ENCODE peak calls at places on chromosomes 4 and X, in ten cellular contexts. N, O, P, J, L, Z, W, V, H and G are unnamed samples.

GRCh38 chr4:117560329-117560728 is 474.0 kb upstream of the NDST3 start:
- DNase-seq in W (no peak), H (no peak), O (peak; percentile 17), V (no peak), P (peak; percentile 54), Z (no peak), L (no peak), N (no peak), J (no peak), G (no peak)

GRCh38 chrX:141468940-141469339 is 115.6 kb downstream of the SPANXA1 start:
- DNase-seq in N (no peak), H (no peak), L (no peak), J (no peak), O (peak; percentile 7), W (no peak), Z (no peak), P (peak; percentile 22), V (no peak), G (no peak)

GRCh38 chrX:18946157-18946556 is 37.8 kb downstream of the PHKA2 start:
- DNase-seq in N (no peak), J (no peak), L (no peak), H (no peak), W (no peak), P (no peak), Z (no peak), O (no peak), V (no peak), G (peak; percentile 23)

GRCh38 chr4:165355900-165356300 is 22.9 kb upstream of the CPE start:
- DNase-seq in Z (peak; percentile 52), L (no peak), W (no peak), O (no peak), N (no peak), V (peak; percentile 5), P (peak; percentile 70), J (no peak), H (no peak), G (no peak)

GRCh38 chrX:23901805-23902204 is 5.9 kb downstream of the APOO start:
- DNase-seq in L (no peak), V (no peak), N (peak; percentile 46), W (peak; percentile 25), Z (peak; percentile 37), O (peak; percentile 43), P (peak; percentile 89), H (no peak), J (peak; percentile 4), G (peak; percentile 59)

GRCh38 chrX:86369847-86370630 is 221.8 kb downstream of the DACH2 start:
- DNase-seq in Z (no peak), J (no peak), O (no peak), W (no peak), H (no peak), L (no peak), N (no peak), P (peak; percentile 0), V (no peak), G (no peak)

GRCh38 chr4:170087163-170087700 is 2.5 kb downstream of the AADAT start:
- DNase-seq in J (no peak), Z (no peak), H (no peak), O (peak; percentile 31), L (no peak), N (no peak), P (peak; percentile 29), W (no peak), V (no peak), G (no peak)

GRCh38 chrX:118347131-118347530 is 1.2 kb downstream of the WDR44 start:
- DNase-seq in N (peak; percentile 3), H (no peak), V (no peak), W (no peak), L (no peak), Z (no peak), P (peak; percentile 67), O (no peak), J (no peak), G (peak; percentile 30)

GRCh38 chr4:182143822-182144620 is 99.2 kb upstream of the TENM3 start:
- DNase-seq in P (peak; percentile 88), H (no peak), Z (peak; percentile 43), N (no peak), V (peak; percentile 12), W (no peak), J (no peak), L (no peak), O (peak; percentile 78), G (peak; percentile 72)

GRCh38 chr4:75919914-75920313 is 17.7 kb upstream of the PPEF2 start:
- DNase-seq in Z (no peak), H (no peak), N (no peak), P (peak; percentile 41), V (no peak), J (no peak), W (no peak), L (no peak), O (no peak), G (peak; percentile 15)

GRCh38 chrX:111123125-111123524 is 27.1 kb downstream of the PAK3 start:
- DNase-seq in P (no peak), J (no peak), N (no peak), W (no peak), H (no peak), V (no peak), L (no peak), O (no peak), Z (no peak), G (no peak)

GRCh38 chrX:12971282-12972003 is 3.5 kb upstream of the TMSB4X start:
- DNase-seq in O (no peak), H (no peak), N (peak; percentile 22), W (no peak), Z (peak; percentile 27), J (no peak), P (no peak), L (no peak), V (peak; percentile 21), G (no peak)

GRCh38 chr4:83112678-83113428 is 1.7 kb downstream of the PLAC8 start:
- DNase-seq in W (no peak), J (no peak), P (peak; percentile 48), H (no peak), Z (no peak), O (no peak), L (no peak), N (peak; percentile 34), V (no peak), G (peak; percentile 97)

GRCh38 chrX:55159556-55159955 is 60.6 kb upstream of the PAGE5 start:
- DNase-seq in Z (no peak), P (no peak), O (no peak), L (no peak), N (no peak), W (no peak), J (no peak), V (no peak), H (no peak), G (peak; percentile 14)

GRCh38 chrX:111759676-111760075 is 78.7 kb downstream of the ALG13 start:
- DNase-seq in J (no peak), O (no peak), L (no peak), Z (no peak), W (no peak), H (no peak), N (no peak), P (no peak), V (peak; percentile 31), G (no peak)

GRCh38 chrX:150731795-150732194 is 38.6 kb downstream of the MTMR1 start:
- DNase-seq in V (no peak), J (no peak), O (peak; percentile 78), W (no peak), Z (no peak), P (peak; percentile 73), N (no peak), H (peak; percentile 33), L (no peak), G (no peak)

GRCh38 chr4:15436515-15436914 is 8.7 kb downstream of the C1QTNF7 start:
- DNase-seq in J (no peak), Z (peak; percentile 22), H (no peak), W (no peak), O (no peak), V (no peak), N (no peak), L (peak; percentile 74), P (peak; percentile 82), G (no peak)

GRCh38 chr4:174210952-174211490 is 72.4 kb downstream of the FBXO8 start:
- DNase-seq in N (no peak), H (no peak), Z (no peak), P (no peak), O (no peak), L (no peak), J (no peak), V (no peak), W (no peak), G (no peak)

GRCh38 chr4:140672366-140672765 is 83.8 kb downstream of the TBC1D9 start:
- DNase-seq in H (no peak), W (no peak), O (no peak), V (no peak), P (no peak), N (no peak), L (peak; percentile 24), Z (no peak), J (no peak), G (no peak)

GRCh38 chr4:75698162-75698962 is 25.2 kb upstream of the G3BP2 start:
- DNase-seq in O (no peak), V (no peak), N (no peak), Z (no peak), H (no peak), J (no peak), L (no peak), P (no peak), W (peak; percentile 65), G (peak; percentile 16)

GRCh38 chr4:30903493-30903892 is 183.3 kb downstream of the PCDH7 start:
- DNase-seq in V (no peak), O (peak; percentile 13), W (no peak), N (no peak), P (peak; percentile 50), J (no peak), Z (no peak), L (no peak), H (no peak), G (peak; percentile 17)

GRCh38 chr4:8919651-8920288 is 48.1 kb upstream of the HMX1 start:
- DNase-seq in W (no peak), L (peak; percentile 55), J (no peak), P (no peak), Z (no peak), V (no peak), N (no peak), O (no peak), H (no peak), G (no peak)

GRCh38 chrX:143081231-143081630 is 55.5 kb downstream of the SPANXN4 start:
- DNase-seq in L (no peak), H (no peak), N (no peak), P (no peak), O (no peak), Z (no peak), W (no peak), J (no peak), V (no peak), G (no peak)

GRCh38 chr4:55458611-55459010 is 62.9 kb downstream of the TMEM165 start:
- DNase-seq in V (no peak), Z (no peak), P (peak; percentile 38), H (no peak), O (no peak), L (no peak), W (no peak), N (no peak), J (no peak), G (no peak)

GRCh38 chr4:1315306-1315705 is 25.6 kb downstream of the MAEA start:
- DNase-seq in H (no peak), Z (no peak), W (no peak), O (no peak), L (no peak), N (no peak), V (no peak), J (no peak), P (no peak), G (no peak)

GRCh38 chrX:20681691-20682090 is 415.0 kb upstream of the RPS6KA3 start:
- DNase-seq in W (no peak), P (no peak), N (no peak), L (no peak), J (no peak), V (no peak), H (no peak), Z (no peak), O (peak; percentile 48), G (peak; percentile 13)

GRCh38 chrX:4397471-4397870 is 684.0 kb upstream of the PRKX start:
- DNase-seq in P (no peak), L (no peak), Z (no peak), W (no peak), O (no peak), H (no peak), N (no peak), J (no peak), V (no peak), G (no peak)

GRCh38 chr4:29453421-29453820 is 1266.7 kb upstream of the PCDH7 start:
- DNase-seq in O (no peak), L (no peak), W (no peak), N (no peak), P (no peak), H (no peak), V (no peak), Z (no peak), J (no peak), G (no peak)